ENCODE peak calls at places on chromosome 9, in nine cellular contexts. One of them, this sample, is unnamed.

GRCh38 chr9:134658378-134658955 is 16.9 kb downstream of the COL5A1 start:
- DNase-seq in uterus: no peak
- DNase-seq in right atrium auricular region: no peak
- DNase-seq in brain microvascular endothelial cell: no peak
- DNase-seq in stomach: no peak
- DNase-seq in AG04450: no peak
- DNase-seq in cardiac fibroblast: no peak
- DNase-seq in WERI-Rb-1: peak
- DNase-seq in suprapubic skin: no peak
- DNase-seq in this sample: no peak

GRCh38 chr9:108761530-108762347 is 94.0 kb downstream of the ACTL7B start:
- DNase-seq in AG04450: peak
- DNase-seq in right atrium auricular region: peak
- DNase-seq in suprapubic skin: no peak
- DNase-seq in stomach: peak
- DNase-seq in uterus: peak
- DNase-seq in WERI-Rb-1: peak
- DNase-seq in brain microvascular endothelial cell: peak
- DNase-seq in cardiac fibroblast: peak
- DNase-seq in this sample: peak

GRCh38 chr9:95634581-95634980 is 117.8 kb upstream of the PTCH1 start:
- DNase-seq in cardiac fibroblast: no peak
- DNase-seq in uterus: no peak
- DNase-seq in right atrium auricular region: no peak
- DNase-seq in brain microvascular endothelial cell: no peak
- DNase-seq in WERI-Rb-1: no peak
- DNase-seq in stomach: no peak
- DNase-seq in AG04450: no peak
- DNase-seq in suprapubic skin: peak
- DNase-seq in this sample: no peak

GRCh38 chr9:70952131-70952727 is 169.2 kb downstream of the TRPM3 start:
- DNase-seq in brain microvascular endothelial cell: no peak
- DNase-seq in uterus: no peak
- DNase-seq in AG04450: no peak
- DNase-seq in cardiac fibroblast: peak
- DNase-seq in right atrium auricular region: no peak
- DNase-seq in stomach: no peak
- DNase-seq in suprapubic skin: no peak
- DNase-seq in WERI-Rb-1: no peak
- DNase-seq in this sample: peak

GRCh38 chr9:121989010-121989409 is 104.1 kb downstream of the TTLL11 start:
- DNase-seq in uterus: no peak
- DNase-seq in cardiac fibroblast: peak
- DNase-seq in brain microvascular endothelial cell: peak
- DNase-seq in WERI-Rb-1: peak
- DNase-seq in stomach: no peak
- DNase-seq in suprapubic skin: no peak
- DNase-seq in right atrium auricular region: peak
- DNase-seq in AG04450: no peak
- DNase-seq in this sample: no peak

GRCh38 chr9:116190997-116191396 is 37.4 kb downstream of the PAPPA start:
- DNase-seq in stomach: no peak
- DNase-seq in right atrium auricular region: no peak
- DNase-seq in AG04450: peak
- DNase-seq in WERI-Rb-1: no peak
- DNase-seq in uterus: no peak
- DNase-seq in cardiac fibroblast: peak
- DNase-seq in brain microvascular endothelial cell: peak
- DNase-seq in suprapubic skin: no peak
- DNase-seq in this sample: peak

GRCh38 chr9:95076696-95077052 is 240.8 kb downstream of the FANCC start:
- DNase-seq in uterus: no peak
- DNase-seq in suprapubic skin: no peak
- DNase-seq in brain microvascular endothelial cell: no peak
- DNase-seq in stomach: no peak
- DNase-seq in cardiac fibroblast: no peak
- DNase-seq in AG04450: no peak
- DNase-seq in right atrium auricular region: no peak
- DNase-seq in WERI-Rb-1: no peak
- DNase-seq in this sample: no peak

GRCh38 chr9:107638496-107638895 is 148.9 kb upstream of the KLF4 start:
- DNase-seq in suprapubic skin: no peak
- DNase-seq in brain microvascular endothelial cell: no peak
- DNase-seq in cardiac fibroblast: no peak
- DNase-seq in uterus: no peak
- DNase-seq in WERI-Rb-1: no peak
- DNase-seq in AG04450: no peak
- DNase-seq in stomach: no peak
- DNase-seq in right atrium auricular region: no peak
- DNase-seq in this sample: no peak

GRCh38 chr9:136700959-136701664 is 11.3 kb upstream of the DIPK1B start:
- DNase-seq in brain microvascular endothelial cell: no peak
- DNase-seq in WERI-Rb-1: no peak
- DNase-seq in suprapubic skin: no peak
- DNase-seq in cardiac fibroblast: no peak
- DNase-seq in stomach: no peak
- DNase-seq in AG04450: no peak
- DNase-seq in uterus: no peak
- DNase-seq in right atrium auricular region: no peak
- DNase-seq in this sample: no peak

GRCh38 chr9:105865315-105865714 is 171.0 kb downstream of the TMEM38B start:
- DNase-seq in right atrium auricular region: no peak
- DNase-seq in brain microvascular endothelial cell: no peak
- DNase-seq in WERI-Rb-1: no peak
- DNase-seq in suprapubic skin: no peak
- DNase-seq in AG04450: no peak
- DNase-seq in uterus: no peak
- DNase-seq in cardiac fibroblast: no peak
- DNase-seq in stomach: no peak
- DNase-seq in this sample: no peak

GRCh38 chr9:125996671-125997509 is 249.7 kb downstream of the PBX3 start:
- DNase-seq in uterus: no peak
- DNase-seq in AG04450: no peak
- DNase-seq in WERI-Rb-1: no peak
- DNase-seq in suprapubic skin: no peak
- DNase-seq in right atrium auricular region: no peak
- DNase-seq in cardiac fibroblast: no peak
- DNase-seq in brain microvascular endothelial cell: no peak
- DNase-seq in stomach: no peak
- DNase-seq in this sample: no peak

GRCh38 chr9:115395511-115396021 is 277.6 kb upstream of the TNC start:
- DNase-seq in brain microvascular endothelial cell: peak
- DNase-seq in AG04450: peak
- DNase-seq in right atrium auricular region: no peak
- DNase-seq in suprapubic skin: no peak
- DNase-seq in cardiac fibroblast: peak
- DNase-seq in uterus: no peak
- DNase-seq in WERI-Rb-1: no peak
- DNase-seq in stomach: no peak
- DNase-seq in this sample: peak

GRCh38 chr9:133768859-133769510 is 30.8 kb upstream of the SARDH start:
- DNase-seq in suprapubic skin: no peak
- DNase-seq in stomach: peak
- DNase-seq in uterus: no peak
- DNase-seq in right atrium auricular region: peak
- DNase-seq in WERI-Rb-1: peak
- DNase-seq in AG04450: no peak
- DNase-seq in brain microvascular endothelial cell: no peak
- DNase-seq in cardiac fibroblast: no peak
- DNase-seq in this sample: no peak

GRCh38 chr9:18457498-18457897 is 16.5 kb upstream of the ADAMTSL1 start:
- DNase-seq in WERI-Rb-1: no peak
- DNase-seq in uterus: no peak
- DNase-seq in right atrium auricular region: no peak
- DNase-seq in suprapubic skin: no peak
- DNase-seq in cardiac fibroblast: peak
- DNase-seq in stomach: no peak
- DNase-seq in AG04450: no peak
- DNase-seq in brain microvascular endothelial cell: no peak
- DNase-seq in this sample: no peak

GRCh38 chr9:34633851-34634550 is 3.6 kb downstream of the SIGMAR1 start:
- DNase-seq in cardiac fibroblast: peak
- DNase-seq in stomach: peak
- DNase-seq in WERI-Rb-1: peak
- DNase-seq in suprapubic skin: no peak
- DNase-seq in brain microvascular endothelial cell: peak
- DNase-seq in right atrium auricular region: peak
- DNase-seq in uterus: peak
- DNase-seq in AG04450: no peak
- DNase-seq in this sample: peak

GRCh38 chr9:18632624-18633407 is 158.9 kb downstream of the ADAMTSL1 start:
- DNase-seq in right atrium auricular region: no peak
- DNase-seq in AG04450: peak
- DNase-seq in stomach: peak
- DNase-seq in brain microvascular endothelial cell: peak
- DNase-seq in cardiac fibroblast: peak
- DNase-seq in uterus: peak
- DNase-seq in suprapubic skin: no peak
- DNase-seq in WERI-Rb-1: no peak
- DNase-seq in this sample: peak

GRCh38 chr9:94156549-94157407 is 72.5 kb downstream of the PTPDC1 start:
- DNase-seq in uterus: peak
- DNase-seq in right atrium auricular region: peak
- DNase-seq in cardiac fibroblast: peak
- DNase-seq in stomach: peak
- DNase-seq in suprapubic skin: peak
- DNase-seq in AG04450: no peak
- DNase-seq in WERI-Rb-1: no peak
- DNase-seq in brain microvascular endothelial cell: peak
- DNase-seq in this sample: peak

GRCh38 chr9:114286146-114286679 is 36.7 kb upstream of the ORM1 start:
- DNase-seq in WERI-Rb-1: peak
- DNase-seq in AG04450: no peak
- DNase-seq in cardiac fibroblast: no peak
- DNase-seq in stomach: no peak
- DNase-seq in suprapubic skin: peak
- DNase-seq in right atrium auricular region: no peak
- DNase-seq in uterus: peak
- DNase-seq in brain microvascular endothelial cell: no peak
- DNase-seq in this sample: no peak

DNA sequence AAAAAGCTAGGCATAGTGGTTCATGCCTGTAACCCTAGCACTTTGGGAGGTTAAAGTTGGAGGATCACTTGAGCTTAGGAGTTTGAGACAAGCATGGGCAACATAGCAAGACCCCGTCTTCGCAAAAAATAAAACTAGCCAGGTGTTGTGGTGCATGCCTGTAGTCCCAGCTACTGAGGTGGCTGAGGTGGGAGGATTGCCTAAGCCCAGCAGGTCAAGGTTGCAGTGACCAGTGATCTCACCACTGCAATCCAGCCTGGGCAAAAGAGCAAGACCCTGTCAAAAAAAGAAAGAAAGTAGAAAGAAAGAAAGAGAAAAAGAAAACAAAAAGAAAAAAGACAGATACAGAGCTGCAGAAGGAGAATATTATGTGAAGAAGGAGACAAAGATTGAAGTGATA is 130.2 kb upstream of the CDKN2B start:
- DNase-seq in suprapubic skin: no peak
- DNase-seq in uterus: no peak
- DNase-seq in AG04450: no peak
- DNase-seq in brain microvascular endothelial cell: no peak
- DNase-seq in cardiac fibroblast: no peak
- DNase-seq in WERI-Rb-1: no peak
- DNase-seq in stomach: no peak
- DNase-seq in right atrium auricular region: no peak
- DNase-seq in this sample: no peak
- TF ChIP-seq CTCF in suprapubic skin: no peak
- TF ChIP-seq CTCF in uterus: no peak
- TF ChIP-seq CTCF in AG04450: no peak
- TF ChIP-seq CTCF in brain microvascular endothelial cell: no peak
- TF ChIP-seq CTCF in cardiac fibroblast: no peak
- TF ChIP-seq CTCF in WERI-Rb-1: no peak
- TF ChIP-seq CTCF in stomach: no peak
- TF ChIP-seq CTCF in right atrium auricular region: no peak
- TF ChIP-seq CTCF in this sample: no peak

GRCh38 chr9:35732185-35733108 is at the start of the genes CREB3 and TLN1:
- DNase-seq in stomach: peak
- DNase-seq in right atrium auricular region: peak
- DNase-seq in WERI-Rb-1: peak
- DNase-seq in uterus: peak
- DNase-seq in cardiac fibroblast: peak
- DNase-seq in suprapubic skin: peak
- DNase-seq in brain microvascular endothelial cell: peak
- DNase-seq in AG04450: peak
- DNase-seq in this sample: peak

GRCh38 chr9:35731415-35732184 is 395 bp downstream of the TLN1 start:
- DNase-seq in uterus: no peak
- DNase-seq in cardiac fibroblast: no peak
- DNase-seq in AG04450: no peak
- DNase-seq in stomach: no peak
- DNase-seq in suprapubic skin: no peak
- DNase-seq in WERI-Rb-1: no peak
- DNase-seq in brain microvascular endothelial cell: no peak
- DNase-seq in right atrium auricular region: peak
- DNase-seq in this sample: no peak

GRCh38 chr9:35733109-35733541 is 659 bp downstream of the CREB3 start:
- DNase-seq in AG04450: no peak
- DNase-seq in suprapubic skin: no peak
- DNase-seq in stomach: no peak
- DNase-seq in brain microvascular endothelial cell: peak
- DNase-seq in WERI-Rb-1: peak
- DNase-seq in right atrium auricular region: no peak
- DNase-seq in cardiac fibroblast: peak
- DNase-seq in uterus: no peak
- DNase-seq in this sample: peak

GRCh38 chr9:35736201-35736633 is 3.8 kb downstream of the CREB3 start:
- DNase-seq in suprapubic skin: no peak
- DNase-seq in uterus: peak
- DNase-seq in AG04450: no peak
- DNase-seq in cardiac fibroblast: peak
- DNase-seq in right atrium auricular region: peak
- DNase-seq in WERI-Rb-1: peak
- DNase-seq in stomach: peak
- DNase-seq in brain microvascular endothelial cell: peak
- DNase-seq in this sample: peak

GRCh38 chr9:35734096-35734495 is 1.6 kb downstream of the CREB3 start:
- DNase-seq in suprapubic skin: no peak
- DNase-seq in brain microvascular endothelial cell: no peak
- DNase-seq in right atrium auricular region: no peak
- DNase-seq in cardiac fibroblast: no peak
- DNase-seq in AG04450: no peak
- DNase-seq in WERI-Rb-1: no peak
- DNase-seq in stomach: no peak
- DNase-seq in uterus: no peak
- DNase-seq in this sample: no peak
- H3K4me3 ChIP-seq in suprapubic skin: no peak
- H3K4me3 ChIP-seq in brain microvascular endothelial cell: no peak
- H3K4me3 ChIP-seq in right atrium auricular region: no peak
- H3K4me3 ChIP-seq in cardiac fibroblast: no peak
- H3K4me3 ChIP-seq in AG04450: peak
- H3K4me3 ChIP-seq in WERI-Rb-1: no peak
- H3K4me3 ChIP-seq in stomach: no peak
- H3K4me3 ChIP-seq in uterus: no peak
- H3K4me3 ChIP-seq in this sample: peak

GRCh38 chr9:120191141-120191540 is 388.8 kb downstream of the CDK5RAP2 start:
- DNase-seq in suprapubic skin: no peak
- DNase-seq in stomach: no peak
- DNase-seq in uterus: no peak
- DNase-seq in brain microvascular endothelial cell: no peak
- DNase-seq in AG04450: no peak
- DNase-seq in WERI-Rb-1: peak
- DNase-seq in right atrium auricular region: no peak
- DNase-seq in cardiac fibroblast: no peak
- DNase-seq in this sample: no peak
- TF ChIP-seq CTCF in suprapubic skin: no peak
- TF ChIP-seq CTCF in stomach: no peak
- TF ChIP-seq CTCF in uterus: no peak
- TF ChIP-seq CTCF in brain microvascular endothelial cell: no peak
- TF ChIP-seq CTCF in AG04450: no peak
- TF ChIP-seq CTCF in WERI-Rb-1: peak
- TF ChIP-seq CTCF in right atrium auricular region: no peak
- TF ChIP-seq CTCF in cardiac fibroblast: no peak
- TF ChIP-seq CTCF in this sample: no peak

GRCh38 chr9:129509508-129509907 is 111.4 kb downstream of the C9orf50 start:
- DNase-seq in stomach: no peak
- DNase-seq in WERI-Rb-1: no peak
- DNase-seq in AG04450: peak
- DNase-seq in uterus: no peak
- DNase-seq in suprapubic skin: no peak
- DNase-seq in right atrium auricular region: no peak
- DNase-seq in brain microvascular endothelial cell: peak
- DNase-seq in cardiac fibroblast: peak
- DNase-seq in this sample: peak
- H3K4me3 ChIP-seq in stomach: no peak
- H3K4me3 ChIP-seq in WERI-Rb-1: no peak
- H3K4me3 ChIP-seq in AG04450: no peak
- H3K4me3 ChIP-seq in uterus: no peak
- H3K4me3 ChIP-seq in suprapubic skin: no peak
- H3K4me3 ChIP-seq in right atrium auricular region: no peak
- H3K4me3 ChIP-seq in brain microvascular endothelial cell: no peak
- H3K4me3 ChIP-seq in cardiac fibroblast: no peak
- H3K4me3 ChIP-seq in this sample: no peak